ENCODE peak calls at places on chromosome 2, in eight cellular contexts. P, R, G, B, S, Q, F and U are unnamed samples.

GRCh38 chr2:8685697-8686358 is 4.0 kb downstream of the ID2 start:
- DNase-seq in R (peak; percentile 47), B (peak; percentile 25), P (peak; percentile 75), F (peak; percentile 72), S (peak; percentile 34), Q (peak; percentile 80), G (peak; percentile 49), U (peak; percentile 92)

GRCh38 chr2:64439194-64439593 is 14.8 kb upstream of the LGALSL start:
- DNase-seq in B (no peak), R (no peak), Q (no peak), P (no peak), S (no peak), F (peak; percentile 23), G (no peak), U (no peak)

GRCh38 chr2:140117371-140117770 is 1337.2 kb upstream of the NXPH2 start:
- DNase-seq in F (peak; percentile 24), G (no peak), B (no peak), R (no peak), P (no peak), S (no peak), Q (no peak), U (no peak)

GRCh38 chr2:127705281-127706065 is 4.2 kb downstream of the SFT2D3 start:
- DNase-seq in S (no peak), G (no peak), R (no peak), B (peak; percentile 56), Q (no peak), F (no peak), P (no peak), U (no peak)

GRCh38 chr2:9897331-9897737 is 54.1 kb downstream of the TAF1B start:
- DNase-seq in F (peak; percentile 47), G (peak; percentile 81), P (peak; percentile 38), B (peak; percentile 96), R (peak; percentile 83), S (peak; percentile 84), Q (peak; percentile 90), U (peak; percentile 67)

GRCh38 chr2:20313659-20314058 is 37.0 kb downstream of the PUM2 start:
- DNase-seq in F (no peak), S (peak; percentile 24), P (no peak), B (peak; percentile 27), G (no peak), Q (no peak), R (no peak), U (no peak)

GRCh38 chr2:16335606-16335930 is 330.1 kb downstream of the CYRIA start:
- DNase-seq in B (no peak), P (no peak), S (no peak), Q (no peak), G (no peak), R (no peak), F (no peak), U (no peak)

GRCh38 chr2:46460991-46461715 is 18.2 kb upstream of the TMEM247 start:
- DNase-seq in F (peak; percentile 81), B (peak; percentile 65), R (peak; percentile 76), P (peak; percentile 83), S (peak; percentile 72), Q (peak; percentile 93), G (peak; percentile 64), U (peak; percentile 69)

GRCh38 chr2:45263147-45263546 is 253.9 kb upstream of the SIX2 start:
- DNase-seq in P (peak; percentile 38), F (no peak), S (peak; percentile 93), R (no peak), Q (peak; percentile 9), G (no peak), B (no peak), U (no peak)

GRCh38 chr2:207121784-207122183 is 44.0 kb downstream of the KLF7 start:
- DNase-seq in R (no peak), S (peak; percentile 82), G (no peak), F (peak; percentile 58), B (peak; percentile 85), P (no peak), Q (peak; percentile 68), U (no peak)

GRCh38 chr2:9191044-9191481 is 15.5 kb upstream of the ASAP2 start:
- DNase-seq in P (peak; percentile 77), G (no peak), B (peak; percentile 95), F (peak; percentile 92), S (peak; percentile 80), Q (peak; percentile 93), R (peak; percentile 89), U (peak; percentile 92)

DNA sequence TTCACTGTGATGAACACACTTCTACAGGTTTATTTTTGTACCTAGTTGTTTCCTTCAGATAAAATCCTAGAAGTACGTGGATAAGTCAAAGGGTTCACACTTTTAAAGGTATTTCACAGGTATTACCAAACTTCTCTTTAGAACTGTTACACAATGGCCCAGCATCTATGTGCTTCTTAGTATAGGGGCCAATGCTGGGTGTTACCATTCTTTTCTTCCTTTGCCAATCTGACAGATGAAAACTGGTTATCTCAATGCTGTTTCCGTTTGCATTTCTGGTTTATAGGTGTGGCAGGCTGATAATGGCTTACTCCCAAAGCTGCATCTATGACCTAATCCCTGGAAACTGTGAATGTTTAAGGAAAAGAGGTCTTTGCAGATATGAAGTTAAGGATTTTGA is 2.8 kb upstream of the TCF7L1 start:
- DNase-seq in S (no peak), P (no peak), F (no peak), G (no peak), Q (no peak), B (no peak), R (no peak), U (no peak)
- H3K4me3 ChIP-seq in S (no peak overlapping the region), P (no peak overlapping the region), F (no peak overlapping the region), G (no peak overlapping the region), Q (no peak overlapping the region), B (no peak overlapping the region), R (no peak overlapping the region), U (no peak overlapping the region)

DNA sequence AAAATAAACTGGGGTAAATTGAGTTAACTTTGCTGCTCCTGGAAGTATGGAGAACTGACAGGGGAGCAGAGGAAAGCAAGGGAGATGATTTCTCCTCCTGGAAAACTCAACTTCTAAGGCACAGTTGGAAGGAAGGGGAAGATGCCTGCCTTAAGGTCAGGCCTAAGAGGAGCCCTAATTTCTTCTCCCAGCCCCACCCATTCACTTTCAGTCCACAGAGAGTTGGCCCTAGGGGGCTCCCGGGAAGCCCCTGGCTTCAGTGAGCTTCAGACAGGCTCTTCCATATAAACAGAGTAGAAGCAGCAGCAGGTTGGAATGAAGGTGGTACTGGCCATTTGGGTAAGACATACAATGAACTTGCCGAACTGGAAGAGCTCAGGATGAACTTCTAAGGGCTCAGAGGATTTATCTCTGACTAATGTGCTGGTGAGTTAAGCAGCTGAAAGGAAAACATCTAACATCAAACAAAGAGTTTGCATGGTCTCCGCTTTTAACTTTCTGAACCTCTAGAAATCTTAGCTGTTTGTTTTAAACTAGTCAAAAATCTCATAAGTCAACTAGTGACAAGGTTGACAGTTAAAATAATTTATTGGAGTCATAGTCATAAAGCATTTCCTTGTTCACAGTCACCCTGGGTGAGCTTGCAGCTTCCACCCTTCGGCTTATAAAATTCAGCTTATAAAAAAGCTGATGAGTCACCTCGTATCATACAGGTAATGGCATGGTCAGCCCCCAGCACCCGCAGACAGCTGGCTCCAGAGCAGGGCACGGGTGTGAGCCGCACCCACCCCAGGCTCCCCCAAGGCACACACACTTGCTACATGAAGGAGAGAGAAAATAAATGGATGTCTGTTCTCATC is 9.8 kb downstream of the MALL start:
- DNase-seq in S (peak; percentile 83), R (no peak), B (peak; percentile 66), G (peak; percentile 67), Q (no peak), P (no peak), F (no peak), U (no peak)
- TF ChIP-seq POLR2A in S (peak; percentile 51), R (no peak), B (no peak), G (no peak), Q (no peak), P (no peak), F (no peak), U (no peak)

GRCh38 chr2:25421746-25422431 is 80.2 kb upstream of the DNMT3A start:
- DNase-seq in B (no peak), F (no peak), P (no peak), R (no peak), G (no peak), S (no peak), Q (no peak), U (no peak)
- H3K4me3 ChIP-seq in B (no peak overlapping the region), F (no peak overlapping the region), P (no peak overlapping the region), R (no peak overlapping the region), G (no peak overlapping the region), S (no peak overlapping the region), Q (no peak overlapping the region), U (no peak overlapping the region)

GRCh38 chr2:156340377-156340776 is 7.9 kb upstream of the NR4A2 start:
- DNase-seq in B (no peak), Q (no peak), G (no peak), F (no peak), R (no peak), P (peak; percentile 15), S (no peak), U (no peak)

GRCh38 chr2:156340818-156341481 is 8.4 kb upstream of the NR4A2 start:
- DNase-seq in S (no peak), Q (no peak), R (no peak), G (no peak), F (no peak), B (peak; percentile 55), P (peak; percentile 63), U (no peak)

GRCh38 chr2:156342252-156343095 is 10.0 kb upstream of the NR4A2 start:
- DNase-seq in Q (peak; percentile 97), P (peak; percentile 93), B (peak; percentile 93), R (peak; percentile 96), G (peak; percentile 93), S (peak; percentile 93), F (peak; percentile 95), U (peak; percentile 97)

GRCh38 chr2:156343096-156343939 is 10.8 kb upstream of the NR4A2 start:
- DNase-seq in P (no peak), R (no peak), G (no peak), F (no peak), B (no peak), S (no peak), Q (no peak), U (no peak)

DNA sequence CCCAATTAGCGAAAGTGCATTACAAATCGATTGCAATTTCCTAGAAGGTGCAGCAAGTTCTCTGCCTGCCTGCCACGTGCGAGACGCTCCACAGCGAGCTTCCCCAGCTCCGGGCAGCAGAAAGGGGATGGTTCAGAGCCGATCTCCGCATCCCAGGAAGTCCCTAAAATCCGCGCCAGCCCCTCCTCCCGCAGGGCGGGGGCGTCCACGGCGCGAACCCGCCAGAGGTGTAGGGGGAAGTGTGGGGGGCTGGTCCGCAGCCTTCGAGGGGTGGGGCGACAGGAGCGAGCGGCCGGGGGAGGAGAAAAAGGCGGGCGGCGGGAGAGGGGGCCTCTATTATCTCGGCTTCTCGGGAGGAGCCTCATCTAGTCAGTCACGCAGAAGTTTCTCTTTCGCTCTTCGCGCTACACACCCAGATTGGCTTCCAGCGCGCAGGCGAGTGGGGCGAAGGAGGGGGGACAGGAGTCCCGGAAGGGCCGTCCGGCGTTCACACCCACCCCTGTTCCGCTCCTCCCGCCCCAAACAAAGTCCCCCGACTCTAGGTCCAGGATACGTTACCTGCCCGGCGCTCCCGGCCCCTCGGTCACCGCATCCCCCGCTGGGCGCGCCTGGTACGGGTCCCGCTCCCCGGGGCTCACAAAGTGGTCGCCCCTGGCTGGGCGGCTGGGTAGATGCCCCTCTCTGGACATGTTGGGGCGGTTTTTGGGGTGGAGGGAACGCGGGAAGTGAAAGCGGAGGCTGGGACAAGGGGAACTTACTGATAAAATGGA is 9.1 kb upstream of the NR4A2 start:
- DNase-seq in S (peak; percentile 83), B (peak; percentile 94), F (peak; percentile 93), G (peak; percentile 91), R (peak; percentile 95), Q (peak; percentile 96), P (peak; percentile 94), U (peak; percentile 93)
- TF ChIP-seq POLR2A in S (peak; percentile 35), B (peak; percentile 94), F (peak; percentile 84), G (peak; percentile 74), R (peak; percentile 85), Q (peak; percentile 79), P (peak; percentile 51), U (no peak)